ENCODE peak calls at places on chromosomes 1 and 21, in seven cellular contexts. One of them, this sample, is unnamed.

GRCh38 chr1:194331758-194332157 is 1145.3 kb upstream of the B3GALT2 start:
- DNase-seq in psoas muscle: no peak
- DNase-seq in adipocyte: peak
- DNase-seq in neural crest cell: no peak
- DNase-seq in BJ: no peak
- DNase-seq in occipital lobe: no peak
- DNase-seq in NCI-H2081: no peak
- DNase-seq in this sample: no peak

GRCh38 chr1:110210604-110211502 is 739 bp downstream of the KCNC4 start:
- DNase-seq in BJ: no peak
- DNase-seq in adipocyte: peak
- DNase-seq in neural crest cell: peak
- DNase-seq in occipital lobe: no peak
- DNase-seq in psoas muscle: peak
- DNase-seq in NCI-H2081: no peak
- DNase-seq in this sample: peak

GRCh38 chr1:202085682-202086373 is 36.9 kb upstream of the GPR37L1 start:
- DNase-seq in occipital lobe: peak
- DNase-seq in psoas muscle: no peak
- DNase-seq in NCI-H2081: peak
- DNase-seq in BJ: no peak
- DNase-seq in neural crest cell: no peak
- DNase-seq in adipocyte: peak
- DNase-seq in this sample: no peak

GRCh38 chr1:17212487-17213121 is 7.7 kb downstream of the PADI1 start:
- DNase-seq in psoas muscle: peak
- DNase-seq in NCI-H2081: peak
- DNase-seq in occipital lobe: no peak
- DNase-seq in BJ: peak
- DNase-seq in neural crest cell: no peak
- DNase-seq in adipocyte: peak
- DNase-seq in this sample: peak

GRCh38 chr1:121413817-121414216 is 229.0 kb downstream of the SRGAP2C start:
- DNase-seq in adipocyte: peak
- DNase-seq in neural crest cell: no peak
- DNase-seq in BJ: no peak
- DNase-seq in NCI-H2081: no peak
- DNase-seq in occipital lobe: no peak
- DNase-seq in psoas muscle: no peak
- DNase-seq in this sample: no peak

GRCh38 chr1:63634471-63634870 is 41.3 kb downstream of the PGM1 start:
- DNase-seq in psoas muscle: no peak
- DNase-seq in neural crest cell: no peak
- DNase-seq in adipocyte: no peak
- DNase-seq in occipital lobe: no peak
- DNase-seq in NCI-H2081: no peak
- DNase-seq in BJ: no peak
- DNase-seq in this sample: no peak

GRCh38 chr21:44612669-44613229 is 870 bp downstream of the KRTAP10-8 start:
- DNase-seq in psoas muscle: no peak
- DNase-seq in BJ: no peak
- DNase-seq in adipocyte: no peak
- DNase-seq in occipital lobe: no peak
- DNase-seq in neural crest cell: no peak
- DNase-seq in NCI-H2081: no peak
- DNase-seq in this sample: no peak

GRCh38 chr1:183889095-183889494 is 84.2 kb downstream of the RGL1 start:
- DNase-seq in neural crest cell: no peak
- DNase-seq in BJ: no peak
- DNase-seq in NCI-H2081: no peak
- DNase-seq in adipocyte: no peak
- DNase-seq in occipital lobe: no peak
- DNase-seq in psoas muscle: no peak
- DNase-seq in this sample: no peak

This sample was measured in dermis blood vessel endothelial cell.